ENCODE peak calls at places on chromosomes 12 and 14, in four cellular contexts. D is upper lobe of right lung, V is mesendoderm, I is SK-N-SH. X is an unnamed sample.

GRCh38 chr12:52380271-52380694 is 5.2 kb downstream of the KRT84 start:
- DNase-seq in D (peak; percentile 74), V (peak; percentile 49), I (peak; percentile 53), X (no peak)

GRCh38 chr12:13707829-13708228 is 273.6 kb downstream of the GRIN2B start:
- DNase-seq in D (no peak), V (no peak), I (no peak), X (no peak)

GRCh38 chr14:36666416-36667206 is 5.0 kb downstream of the PAX9 start:
- DNase-seq in D (no peak), V (peak; percentile 65), I (no peak), X (no peak)

GRCh38 chr14:70073924-70074566 is 114.7 kb downstream of the SLC8A3 start:
- DNase-seq in D (peak; percentile 71), V (peak; percentile 81), I (peak; percentile 69), X (peak; percentile 67)

GRCh38 chr12:65741662-65742480 is 82.4 kb upstream of the HMGA2 start:
- DNase-seq in D (no peak), V (peak; percentile 89), I (peak; percentile 40), X (peak; percentile 43)

GRCh38 chr12:126424696-126425095 is 1359.5 kb downstream of the AACS start:
- DNase-seq in D (no peak), V (no peak), I (no peak), X (no peak)

GRCh38 chr14:53152627-53152908 is 555 bp downstream of the DDHD1 start:
- DNase-seq in D (no peak), V (no peak), I (no peak), X (no peak)

GRCh38 chr12:47775100-47775911 is 2.3 kb downstream of the SLC48A1 start:
- DNase-seq in D (peak; percentile 66), V (no peak), I (no peak), X (no peak)

GRCh38 chr12:75666980-75667359 is 155.6 kb upstream of the KRR1 start:
- DNase-seq in D (no peak), V (no peak), I (no peak), X (peak; percentile 20)

GRCh38 chr14:99393059-99393655 is 87.5 kb downstream of the SETD3 start:
- DNase-seq in D (peak; percentile 75), V (peak; percentile 65), I (peak; percentile 64), X (no peak)

GRCh38 chr12:108321688-108322087 is 17.4 kb downstream of the CMKLR1 start:
- DNase-seq in D (no peak), V (no peak), I (no peak), X (no peak)

GRCh38 chr12:54603173-54603814 is 14.8 kb upstream of the PPP1R1A start:
- DNase-seq in D (no peak), V (peak; percentile 84), I (peak; percentile 62), X (peak; percentile 78)

GRCh38 chr12:122333142-122334087 is 67.1 kb upstream of the VPS33A start:
- DNase-seq in D (no peak), V (no peak), I (no peak), X (no peak)

GRCh38 chr12:113463746-113464743 is 7.6 kb downstream of the LHX5 start:
- DNase-seq in D (peak; percentile 58), V (no peak), I (peak; percentile 41), X (no peak)

DNA sequence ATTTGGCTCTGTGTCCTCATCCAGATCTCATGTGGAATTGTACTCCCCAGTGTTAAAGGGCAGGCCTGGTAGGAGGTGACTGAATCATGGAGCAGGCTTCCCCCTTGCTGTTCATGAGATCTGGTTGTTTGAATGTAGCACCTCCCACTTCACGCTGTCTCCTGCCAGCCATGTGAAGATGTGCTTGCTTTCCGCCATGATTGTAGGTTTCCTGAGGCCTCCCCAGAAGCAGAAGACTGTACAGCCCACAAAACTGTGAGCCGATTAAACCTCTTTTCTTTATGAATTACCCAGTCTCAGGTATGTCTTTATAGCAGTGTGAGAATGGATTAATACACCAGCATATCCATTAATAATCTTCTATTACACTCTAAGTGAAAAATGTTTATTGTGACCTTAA is 70.2 kb downstream of the BAZ1A start:
- DNase-seq in D (no peak), V (peak; percentile 30), I (no peak), X (no peak)
- H3K36me3 ChIP-seq in D (peaks cover 48% of the 10 kb centered on the region), V (peaks cover 1% of the 10 kb centered on the region), I (peaks cover 72% of the 10 kb centered on the region), X (peaks cover 80% of the 10 kb centered on the region)

GRCh38 chr12:94285954-94286579 is 137.7 kb downstream of the PLXNC1 start:
- DNase-seq in D (no peak), V (no peak), I (no peak), X (no peak)
- H3K36me3 ChIP-seq in D (no peaks in the 10 kb centered on the region), V (no peaks in the 10 kb centered on the region), I (no peaks in the 10 kb centered on the region), X (no peaks in the 10 kb centered on the region)

GRCh38 chr14:88476375-88476774 is 78.4 kb downstream of the PTPN21 start:
- DNase-seq in D (no peak), V (no peak), I (no peak), X (no peak)
- H3K36me3 ChIP-seq in D (peaks cover 40% of the 10 kb centered on the region), V (no peaks in the 10 kb centered on the region), I (peaks cover 61% of the 10 kb centered on the region), X (peaks cover 57% of the 10 kb centered on the region)

GRCh38 chr14:104710071-104710735 is 13.8 kb upstream of the ADSS1 start:
- DNase-seq in D (no peak), V (no peak), I (no peak), X (no peak)

GRCh38 chr14:104708606-104709268 is 15.3 kb upstream of the ADSS1 start:
- DNase-seq in D (peak; percentile 83), V (peak; percentile 86), I (peak; percentile 97), X (peak; percentile 61)

GRCh38 chr14:104706733-104707628 is 17.0 kb upstream of the ADSS1 start:
- DNase-seq in D (no peak), V (no peak), I (no peak), X (peak; percentile 60)

GRCh38 chr14:104707629-104708595 is 16.1 kb upstream of the ADSS1 start:
- DNase-seq in D (no peak), V (no peak), I (no peak), X (no peak)

DNA sequence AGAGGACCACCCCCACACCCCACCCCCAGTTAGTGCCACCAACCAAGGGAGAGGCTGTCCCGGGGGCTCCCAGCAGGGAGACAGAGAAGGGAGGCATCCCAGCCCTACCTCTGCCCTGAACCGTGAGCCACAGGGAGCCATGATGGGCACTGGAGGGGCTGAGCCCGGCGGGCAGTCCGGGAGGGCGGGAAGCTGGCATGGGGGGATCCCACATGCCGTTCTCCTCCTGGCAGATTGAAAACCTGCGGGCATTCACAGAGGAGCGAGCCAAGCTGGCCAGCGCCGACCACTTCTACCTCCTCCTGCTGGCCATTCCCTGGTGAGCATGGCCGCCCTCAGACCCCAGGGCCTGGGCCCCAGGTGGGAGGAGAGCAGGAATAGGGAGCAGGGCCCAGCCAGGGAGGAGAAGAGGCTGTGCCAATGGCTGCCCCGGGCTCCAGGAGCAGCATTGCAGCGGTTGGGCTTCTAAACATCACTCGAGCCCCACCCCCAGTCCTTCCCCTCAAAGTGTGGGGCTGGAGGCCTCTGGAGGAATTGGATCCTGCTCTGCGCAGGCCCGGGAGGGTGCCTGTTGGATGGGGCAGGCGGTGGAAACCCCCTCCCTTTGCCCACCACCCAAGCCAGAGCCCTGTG is 14.5 kb upstream of the ADSS1 start:
- DNase-seq in D (no peak), V (no peak), I (no peak), X (no peak)
- H3K36me3 ChIP-seq in D (peaks cover 57% of the 10 kb centered on the region), V (peaks cover 3% of the 10 kb centered on the region), I (no peaks in the 10 kb centered on the region), X (peaks cover 4% of the 10 kb centered on the region)

GRCh38 chr12:109952160-109952858 is 43.9 kb downstream of the GIT2 start:
- DNase-seq in D (no peak), V (no peak), I (no peak), X (no peak)
- H3K36me3 ChIP-seq in D (peaks cover 99% of the 10 kb centered on the region), V (peaks cover 11% of the 10 kb centered on the region), I (peaks cover 35% of the 10 kb centered on the region), X (peaks cover 36% of the 10 kb centered on the region)

DNA sequence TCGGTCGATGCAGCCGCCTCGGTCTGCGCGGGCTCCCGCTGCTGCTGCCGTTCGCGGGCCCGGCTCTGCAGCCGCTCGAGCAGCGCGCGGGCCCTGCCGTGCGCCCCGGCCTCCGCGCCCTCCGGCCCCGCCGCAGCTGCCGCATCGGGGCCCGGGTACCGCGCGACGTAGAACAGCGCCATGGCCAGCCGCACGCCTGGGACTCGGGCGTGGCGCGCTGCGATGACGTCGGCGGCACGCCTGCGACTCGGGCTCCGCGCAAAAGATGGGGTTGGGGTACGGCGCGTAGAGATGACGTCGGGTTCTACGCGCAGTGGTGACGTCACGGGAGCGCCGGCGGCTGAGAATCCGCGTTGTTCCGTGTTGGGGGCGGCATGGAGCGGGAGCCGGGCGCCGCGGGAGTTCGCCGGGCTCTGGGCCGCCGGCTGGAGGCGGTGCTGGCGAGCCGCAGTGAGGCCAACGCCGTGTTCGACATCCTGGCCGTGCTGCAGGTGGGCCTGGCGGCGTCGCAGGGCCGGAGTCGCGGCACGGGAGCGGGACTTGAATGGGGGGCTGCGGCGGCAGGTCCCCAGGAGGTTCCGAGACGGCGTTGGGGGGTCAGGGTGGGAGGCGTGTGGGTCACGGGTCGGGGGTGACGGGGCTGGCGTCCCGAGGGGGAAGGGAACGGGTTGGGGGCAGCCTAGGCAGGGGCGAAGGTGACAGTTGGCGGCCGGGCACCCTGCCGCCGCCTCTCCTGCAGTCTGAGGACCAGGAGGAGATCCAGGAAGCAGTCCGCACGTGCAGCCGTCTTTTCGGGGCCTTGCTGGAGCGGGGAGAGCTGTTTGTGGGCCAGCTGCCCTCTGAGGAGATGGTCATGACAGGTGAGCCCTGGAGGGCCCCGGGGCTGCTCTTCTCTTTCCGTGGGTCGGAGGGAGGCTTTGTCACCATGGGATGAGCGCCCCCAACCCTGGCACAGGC is at the start of the genes DDX51 and NOC4L:
- DNase-seq in D (peak; percentile 96), V (peak; percentile 96), I (peak; percentile 99), X (peak; percentile 89)
- H3K36me3 ChIP-seq in D (peaks cover 31% of the 10 kb centered on the region), V (peaks cover 5% of the 10 kb centered on the region), I (peaks cover 7% of the 10 kb centered on the region), X (peaks cover 23% of the 10 kb centered on the region)

GRCh38 chr12:38666425-38666824 is 239.0 kb downstream of the CPNE8 start:
- DNase-seq in D (no peak), V (no peak), I (no peak), X (no peak)

GRCh38 chr12:38669530-38669929 is 235.9 kb downstream of the CPNE8 start:
- DNase-seq in D (no peak), V (peak; percentile 62), I (no peak), X (no peak)

GRCh38 chr12:38669081-38669480 is 236.3 kb downstream of the CPNE8 start:
- DNase-seq in D (no peak), V (no peak), I (no peak), X (no peak)

GRCh38 chr12:38662851-38663250 is 242.5 kb downstream of the CPNE8 start:
- DNase-seq in D (no peak), V (no peak), I (no peak), X (no peak)

GRCh38 chr12:38664661-38665269 is 240.6 kb downstream of the CPNE8 start:
- DNase-seq in D (no peak), V (peak; percentile 58), I (peak; percentile 26), X (peak; percentile 34)
- H3K36me3 ChIP-seq in D (peaks cover 11% of the 10 kb centered on the region), V (no peaks in the 10 kb centered on the region), I (no peaks in the 10 kb centered on the region), X (no peaks in the 10 kb centered on the region)

GRCh38 chr12:124327362-124328043 is 32.6 kb downstream of the RFLNA start:
- DNase-seq in D (no peak), V (no peak), I (no peak), X (no peak)
- H3K36me3 ChIP-seq in D (peaks cover 79% of the 10 kb centered on the region), V (peaks cover 11% of the 10 kb centered on the region), I (peaks cover 81% of the 10 kb centered on the region), X (peaks cover 80% of the 10 kb centered on the region)